ENCODE peak calls at places on chromosomes 4 and X, in nine cellular contexts. Z is psoas muscle, D is choroid plexus epithelial cell, A is mammary epithelial cell, Q is foreskin fibroblast, R is adrenal gland, M is lower leg skin, X is tibial artery, G is prostate gland. W is an unnamed sample.

GRCh38 chrX:96386981-96387380 is 297.7 kb upstream of the DIAPH2 start:
- DNase-seq in X (no peak), D (no peak), G (no peak), Q (no peak), A (no peak), M (no peak), R (no peak), Z (no peak), W (no peak)

GRCh38 chr4:3852751-3853150 is 86.6 kb downstream of the ADRA2C start:
- DNase-seq in X (no peak), Q (no peak), R (no peak), D (no peak), G (no peak), M (no peak), A (no peak), Z (no peak), W (no peak)

GRCh38 chrX:8737883-8738282 is 5.9 kb upstream of the ANOS1 start:
- DNase-seq in Q (no peak), M (no peak), X (no peak), R (no peak), G (no peak), Z (no peak), D (no peak), A (no peak), W (no peak)

GRCh38 chr4:184167576-184167975 is 50.1 kb downstream of the ENPP6 start:
- DNase-seq in Q (no peak), R (no peak), X (no peak), A (no peak), G (no peak), D (no peak), Z (no peak), M (peak; percentile 75), W (no peak)

GRCh38 chr4:15318621-15319348 is 109.0 kb upstream of the C1QTNF7 start:
- DNase-seq in G (no peak), R (no peak), D (no peak), Z (no peak), M (no peak), Q (peak; percentile 82), A (no peak), X (no peak), W (no peak)

GRCh38 chr4:124111922-124112321 is 600.6 kb downstream of the ANKRD50 start:
- DNase-seq in A (peak; percentile 52), D (peak; percentile 95), R (no peak), Q (peak; percentile 88), G (peak; percentile 23), Z (no peak), X (no peak), M (no peak), W (peak; percentile 69)

GRCh38 chr4:174210952-174211490 is 72.4 kb downstream of the FBXO8 start:
- DNase-seq in D (no peak), A (no peak), X (no peak), G (no peak), Q (peak; percentile 65), R (no peak), M (no peak), Z (no peak), W (no peak)

GRCh38 chrX:125203737-125204578 is 115.7 kb upstream of the TEX13C start:
- DNase-seq in A (peak; percentile 1), M (peak; percentile 88), G (peak; percentile 6), Z (peak; percentile 65), Q (no peak), X (peak; percentile 74), R (peak; percentile 29), D (peak; percentile 1), W (no peak)

GRCh38 chrX:40201486-40201885 is 103.7 kb upstream of the BCOR start:
- DNase-seq in X (no peak), D (no peak), M (no peak), R (no peak), G (no peak), Q (no peak), A (no peak), Z (no peak), W (no peak)

GRCh38 chr4:6910340-6910959 is 824 bp downstream of the TBC1D14 start:
- DNase-seq in D (no peak), G (no peak), Z (no peak), Q (peak; percentile 29), A (no peak), M (no peak), R (no peak), X (no peak), W (no peak)

GRCh38 chr4:79466621-79467020 is 58.6 kb upstream of the GK2 start:
- DNase-seq in G (no peak), D (no peak), R (no peak), M (no peak), A (no peak), Z (no peak), X (no peak), Q (peak; percentile 47), W (no peak)

GRCh38 chr4:15144249-15144966 is 142.1 kb downstream of the CPEB2 start:
- DNase-seq in G (peak; percentile 9), R (no peak), X (no peak), D (peak; percentile 55), A (no peak), M (no peak), Q (peak; percentile 33), Z (no peak), W (peak; percentile 18)

GRCh38 chr4:73740353-73740778 is at the start of gene CXCL8:
- DNase-seq in A (peak; percentile 96), R (peak; percentile 62), Q (peak; percentile 83), D (peak; percentile 97), G (peak; percentile 95), Z (no peak), M (peak; percentile 88), X (peak; percentile 70), W (peak; percentile 99)

GRCh38 chr4:183147191-183147590 is 48.1 kb downstream of the WWC2 start:
- DNase-seq in A (peak; percentile 11), Q (no peak), M (no peak), X (no peak), D (no peak), R (no peak), G (no peak), Z (no peak), W (peak; percentile 21)

GRCh38 chr4:177105526-177105925 is 204.1 kb upstream of the NEIL3 start:
- DNase-seq in Z (no peak), G (no peak), X (no peak), A (no peak), Q (peak; percentile 72), R (no peak), D (no peak), M (no peak), W (no peak)

DNA sequence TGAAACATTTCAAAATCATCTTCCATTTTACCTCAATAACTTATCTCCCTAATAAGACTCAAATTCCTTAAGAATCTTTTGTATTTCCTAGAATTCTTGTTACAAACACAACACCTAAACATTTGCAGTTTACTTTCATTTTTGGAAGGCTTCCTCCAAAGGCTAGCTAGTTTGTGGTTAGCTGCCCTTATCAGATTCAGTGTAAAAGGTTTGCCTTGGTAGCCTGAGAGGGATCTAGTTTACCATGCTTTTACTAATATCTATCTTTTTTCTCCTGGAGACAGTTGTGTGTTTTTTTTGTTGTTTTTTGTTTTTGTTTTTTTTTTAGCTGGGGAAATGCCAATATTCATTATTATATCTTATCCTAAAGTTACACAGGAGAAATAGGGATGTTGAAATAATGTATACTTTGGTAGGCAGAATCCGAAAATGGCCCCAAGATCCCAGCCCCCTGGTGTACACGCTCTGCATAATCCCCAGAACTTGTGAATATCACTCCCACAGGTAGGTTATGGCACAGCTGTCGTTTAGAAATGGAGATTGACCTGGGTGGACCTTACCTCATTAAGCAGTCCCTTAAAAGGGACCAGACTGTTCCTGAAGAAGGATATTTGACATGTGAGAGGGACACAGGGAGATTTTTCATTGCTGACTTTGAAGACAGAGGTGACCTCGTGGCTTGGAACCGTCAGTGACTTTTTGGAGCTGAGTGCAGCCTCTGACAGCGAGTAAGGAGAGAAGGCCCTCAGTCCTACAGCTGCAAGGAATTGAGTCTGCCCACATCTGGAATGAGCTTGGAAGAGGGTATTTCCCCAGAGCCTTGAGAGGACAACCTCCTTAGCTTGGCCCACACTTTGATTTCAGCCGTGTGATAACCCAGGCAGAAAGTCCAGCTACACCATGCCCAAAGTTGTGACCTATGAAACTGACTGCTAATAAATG is 33.4 kb downstream of the SEPTIN11 start:
- DNase-seq in Q (peak; percentile 73), G (no peak), X (no peak), R (no peak), D (peak; percentile 64), M (no peak), A (no peak), Z (no peak), W (no peak)
- TF ChIP-seq CTCF in Q (no peak), G (no peak), X (no peak), R (no peak), D (peak; percentile 48), M (no peak), A (no peak), Z (no peak), W (no peak)

GRCh38 chr4:18641334-18641733 is 619.8 kb upstream of the LCORL start:
- DNase-seq in Z (no peak), M (no peak), Q (no peak), A (no peak), X (no peak), D (no peak), R (no peak), G (no peak), W (no peak)

DNA sequence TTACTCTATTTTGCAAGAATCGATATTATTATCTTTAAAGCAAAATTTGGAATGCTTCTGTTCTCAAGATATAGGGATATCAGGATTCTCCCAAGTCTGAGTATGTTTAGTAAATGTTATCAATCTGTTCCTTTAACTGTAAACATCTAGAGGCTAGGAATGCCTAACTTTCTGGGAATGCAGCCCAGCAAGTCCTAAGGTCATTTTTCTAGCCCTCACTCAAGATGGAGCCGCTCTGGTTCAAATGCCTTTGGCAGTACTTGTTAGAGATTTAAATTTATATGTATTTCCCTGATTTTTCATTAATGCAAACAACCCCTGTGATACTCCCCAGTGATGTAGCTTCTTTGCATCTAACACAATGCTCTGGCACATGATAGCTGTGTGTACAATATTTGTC is 623.8 kb upstream of the LCORL start:
- DNase-seq in G (no peak), Q (no peak), D (peak; percentile 1), R (no peak), Z (no peak), X (no peak), M (no peak), A (no peak), W (no peak)
- TF ChIP-seq CTCF in G (no peak), Q (no peak), D (no peak), R (no peak), Z (no peak), X (no peak), M (no peak), A (no peak), W (no peak)

DNA sequence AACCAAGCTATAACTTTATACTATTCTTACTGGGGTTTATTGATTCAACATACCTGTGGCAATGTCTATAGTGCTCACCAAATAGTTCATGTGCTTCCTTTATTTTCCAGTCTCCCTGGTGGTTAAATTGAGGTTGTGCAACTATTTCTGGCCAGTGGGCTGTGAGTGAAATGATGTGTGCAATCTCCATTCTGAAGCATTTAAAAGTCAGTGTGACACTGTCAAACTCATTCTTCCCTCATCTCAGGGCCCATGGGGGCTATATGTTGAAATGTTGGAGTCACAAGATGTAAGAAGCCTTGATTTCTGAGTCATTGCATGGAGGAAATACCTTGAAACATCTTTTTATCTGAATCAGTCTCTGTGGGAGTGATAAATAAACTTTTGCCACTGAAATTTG is 414.3 kb upstream of the RPS6KA3 start:
- DNase-seq in D (peak; percentile 8), G (no peak), Z (no peak), X (no peak), Q (peak; percentile 27), M (no peak), A (no peak), R (no peak), W (peak; percentile 21)
- TF ChIP-seq CTCF in D (no peak), G (no peak), Z (no peak), X (no peak), Q (no peak), M (no peak), A (no peak), R (no peak), W (no peak)

GRCh38 chrX:16671005-16671404 is 21.0 kb downstream of the S100G start:
- DNase-seq in D (peak; percentile 77), A (peak; percentile 25), Q (peak; percentile 70), Z (no peak), R (no peak), G (no peak), M (no peak), X (no peak), W (peak; percentile 57)
- TF ChIP-seq CTCF in D (peak; percentile 39), A (peak; percentile 41), Q (peak; percentile 9), Z (peak; percentile 40), R (no peak), G (peak; percentile 14), M (no peak), X (peak; percentile 31), W (peak; percentile 45)

W was measured in MCF 10A.